ENCODE peak calls at places on chromosomes 11 and 22, in five cellular contexts. A is ovary, M is tibial nerve, Q is sigmoid colon, H is prostate gland. R is an unnamed sample.
A peak's percentile ranks its signal among the peaks of the same experiment; 100 is the strongest.

GRCh38 chr22:17581631-17582030 is 18.3 kb downstream of the SLC25A18 start:
- DNase-seq in A (no peak), M (no peak), Q (no peak), H (no peak), R (no peak)

GRCh38 chr11:134120143-134120850 is 51.4 kb downstream of the JAM3 start:
- DNase-seq in A (peak; percentile 70), M (peak; percentile 66), Q (peak; percentile 91), H (peak; percentile 64), R (no peak)

GRCh38 chr11:130571519-130571918 is 123.1 kb downstream of the ADAMTS15 start:
- DNase-seq in A (no peak), M (no peak), Q (no peak), H (no peak), R (no peak)

GRCh38 chr22:29203883-29204282 is 1.8 kb upstream of the EMID1 start:
- DNase-seq in A (no peak), M (no peak), Q (no peak), H (no peak), R (no peak)

GRCh38 chr22:33537059-33537458 is 383.2 kb downstream of the LARGE1 start:
- DNase-seq in A (no peak), M (no peak), Q (no peak), H (no peak), R (no peak)

GRCh38 chr11:105862736-105863367 is 159.2 kb downstream of the MSANTD4 start:
- DNase-seq in A (no peak), M (no peak), Q (no peak), H (no peak), R (no peak)

GRCh38 chr11:41985799-41986198 is 526.3 kb upstream of the LRRC4C start:
- DNase-seq in A (no peak), M (no peak), Q (no peak), H (no peak), R (no peak)

GRCh38 chr22:50532353-50532700 is 2.5 kb upstream of the TYMP start:
- DNase-seq in A (no peak), M (no peak), Q (no peak), H (no peak), R (no peak)

GRCh38 chr11:20025331-20025840 is 134.9 kb downstream of the DBX1 start:
- DNase-seq in A (no peak), M (no peak), Q (no peak), H (no peak), R (no peak)

GRCh38 chr22:42994917-42995562 is 19.9 kb downstream of the PACSIN2 start:
- DNase-seq in A (no peak), M (peak; percentile 59), Q (peak; percentile 88), H (peak; percentile 95), R (peak; percentile 76)

GRCh38 chr11:132032555-132032954 is 662.1 kb downstream of the NTM start:
- DNase-seq in A (no peak), M (no peak), Q (no peak), H (no peak), R (no peak)

GRCh38 chr11:32960553-32961164 is 55.0 kb upstream of the DEPDC7 start:
- DNase-seq in A (no peak), M (no peak), Q (no peak), H (no peak), R (no peak)

GRCh38 chr11:12150831-12151382 is 40.5 kb downstream of the MICAL2 start:
- DNase-seq in A (no peak), M (no peak), Q (no peak), H (no peak), R (no peak)

GRCh38 chr22:27107824-27108223 is 450.4 kb downstream of the MIAT start:
- DNase-seq in A (peak; percentile 73), M (peak; percentile 76), Q (peak; percentile 88), H (no peak), R (peak; percentile 94)

GRCh38 chr22:34709641-34710040 is 356.3 kb upstream of the ISX start:
- DNase-seq in A (no peak), M (no peak), Q (no peak), H (no peak), R (no peak)

GRCh38 chr11:60700689-60701508 is 1.5 kb downstream of the MS4A8 start:
- DNase-seq in A (peak; percentile 21), M (no peak), Q (no peak), H (peak; percentile 21), R (no peak)

GRCh38 chr11:69669486-69669885 is 5.7 kb downstream of the LTO1 start:
- DNase-seq in A (peak; percentile 13), M (no peak), Q (peak; percentile 54), H (no peak), R (peak; percentile 75)

GRCh38 chr11:59839615-59840014 is 5.7 kb downstream of the CBLIF start:
- DNase-seq in A (no peak), M (no peak), Q (no peak), H (no peak), R (no peak)

GRCh38 chr11:14449302-14449714 is 50.3 kb downstream of the COPB1 start:
- DNase-seq in A (no peak), M (no peak), Q (no peak), H (no peak), R (no peak)

GRCh38 chr22:36586250-36586649 is 57.3 kb upstream of the EIF3D start:
- DNase-seq in A (no peak), M (no peak), Q (no peak), H (no peak), R (no peak)

GRCh38 chr22:39028281-39028680 is 7.4 kb downstream of the APOBEC3D start:
- DNase-seq in A (no peak), M (no peak), Q (no peak), H (no peak), R (no peak)

GRCh38 chr11:14927146-14927545 is 35.1 kb upstream of the CYP2R1 start:
- DNase-seq in A (no peak), M (no peak), Q (no peak), H (no peak), R (no peak)

GRCh38 chr11:92738281-92738680 is 231.2 kb upstream of the MTNR1B start:
- DNase-seq in A (no peak), M (no peak), Q (no peak), H (no peak), R (no peak)

GRCh38 chr11:99325807-99326206 is 305.1 kb downstream of the CNTN5 start:
- DNase-seq in A (no peak), M (no peak), Q (no peak), H (no peak), R (no peak)

GRCh38 chr11:1749787-1750351 is 526 bp downstream of the IFITM10 start:
- DNase-seq in A (no peak), M (no peak), Q (no peak), H (no peak), R (no peak)

GRCh38 chr11:1749020-1749758 is 1.2 kb downstream of the IFITM10 start:
- DNase-seq in A (no peak), M (no peak), Q (no peak), H (no peak), R (peak; percentile 85)

GRCh38 chr11:1746956-1747752 is 3.2 kb downstream of the IFITM10 start:
- DNase-seq in A (no peak), M (no peak), Q (peak; percentile 66), H (no peak), R (no peak)

GRCh38 chr11:1747753-1748466 is 2.5 kb downstream of the IFITM10 start:
- DNase-seq in A (no peak), M (no peak), Q (peak; percentile 66), H (no peak), R (peak; percentile 86)

GRCh38 chr11:1748467-1749019 is 1.9 kb downstream of the IFITM10 start:
- DNase-seq in A (no peak), M (no peak), Q (no peak), H (no peak), R (no peak)
- H3K4me3 ChIP-seq in A (no peak overlapping the region), M (peak overlapping the region; percentile 23), Q (no peak overlapping the region), H (peak overlapping the region; percentile 23), R (peak overlapping the region; percentile 26)

GRCh38 chr11:57781529-57781943 is 19.9 kb downstream of the CTNND1 start:
- DNase-seq in A (no peak), M (no peak), Q (no peak), H (peak; percentile 85), R (peak; percentile 41)
- TF ChIP-seq POLR2A in A (no peak), M (no peak), Q (no peak), H (peak; percentile 33), R (no peak)

DNA sequence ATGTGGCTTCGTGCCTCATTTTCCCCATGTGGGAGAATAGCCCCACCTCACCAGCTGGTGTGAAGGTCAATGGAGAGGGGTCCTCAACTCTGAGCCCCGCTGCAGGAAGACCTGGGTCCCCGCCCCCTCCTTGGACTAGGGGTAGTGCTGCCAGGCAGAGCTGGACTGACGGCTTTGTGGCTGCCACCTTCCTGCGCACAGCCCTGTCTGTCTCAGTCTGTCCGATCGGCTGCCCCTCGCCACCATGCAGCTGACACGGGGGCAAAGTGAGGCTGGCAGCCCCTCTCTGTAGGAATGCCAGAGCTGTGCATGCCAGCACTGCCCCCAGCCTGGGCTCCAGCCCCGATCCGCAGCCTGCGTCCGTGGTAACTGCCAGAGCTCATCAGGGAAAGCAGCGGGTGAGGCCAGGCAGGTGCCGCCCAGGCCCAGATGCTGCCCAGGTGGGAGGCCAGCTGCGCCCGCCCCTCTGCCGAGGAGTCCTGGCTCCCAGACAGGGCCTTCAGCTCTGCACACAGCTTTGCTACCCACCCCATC is 19.7 kb upstream of the FLRT1 start:
- DNase-seq in A (no peak), M (no peak), Q (no peak), H (no peak), R (no peak)
- H3K4me3 ChIP-seq in A (no peak overlapping the region), M (no peak overlapping the region), Q (no peak overlapping the region), H (no peak overlapping the region), R (no peak overlapping the region)

DNA sequence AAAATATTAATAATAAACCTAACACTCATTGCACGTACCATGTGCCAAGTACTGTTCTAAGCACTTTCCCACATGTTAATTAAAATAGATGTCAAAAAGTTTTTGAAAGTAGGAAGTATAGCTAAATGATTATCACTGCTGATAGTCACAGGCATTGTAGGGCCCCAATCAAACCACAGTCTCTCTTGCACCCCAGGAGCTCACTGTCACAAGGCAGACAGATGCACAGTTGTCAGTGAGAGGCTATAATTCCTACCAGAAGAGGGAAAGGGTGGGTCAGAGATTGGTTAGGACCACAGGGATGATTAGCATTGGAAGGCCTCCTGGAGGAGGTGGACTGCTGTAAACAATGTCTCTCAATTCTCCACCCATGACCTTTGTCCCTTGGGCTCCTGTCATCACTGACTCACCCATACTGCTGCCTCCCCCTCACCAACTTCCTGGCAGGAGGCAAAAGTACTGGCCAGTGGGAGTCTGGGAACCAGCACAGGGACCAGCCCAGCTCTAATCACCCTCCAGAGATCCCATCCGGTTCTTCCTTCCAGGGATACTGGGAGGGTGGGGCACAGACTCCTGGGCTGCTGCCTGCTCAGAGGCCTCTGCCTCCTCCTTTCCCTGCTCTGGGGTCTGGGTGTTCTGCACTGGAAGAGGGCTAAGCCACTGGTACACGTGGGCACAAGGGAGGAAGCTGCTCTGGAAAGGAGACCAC is 1.1 kb upstream of the POLD4 start:
- DNase-seq in A (peak; percentile 75), M (no peak), Q (peak; percentile 81), H (no peak), R (peak; percentile 64)
- TF ChIP-seq POLR2A in A (peak; percentile 22), M (no peak), Q (no peak), H (no peak), R (no peak)

GRCh38 chr22:44672632-44673031 is 29.4 kb upstream of the PRR5 start:
- DNase-seq in A (no peak), M (no peak), Q (no peak), H (no peak), R (no peak)
- H3K4me3 ChIP-seq in A (no peak overlapping the region), M (no peak overlapping the region), Q (no peak overlapping the region), H (no peak overlapping the region), R (no peak overlapping the region)

GRCh38 chr22:40951795-40952602 is 821 bp downstream of the RBX1 start:
- DNase-seq in A (no peak), M (no peak), Q (no peak), H (no peak), R (no peak)
- TF ChIP-seq POLR2A in A (no peak), M (no peak), Q (no peak), H (peak; percentile 15), R (no peak)

R was measured in lower leg skin.